ENCODE peak calls at places on chromosome 3, in five cellular contexts. R is left ventricle myocardium superior, K is frontal cortex, S is T-helper 2 cell, H is anterior cingulate cortex. C is an unnamed sample.

GRCh38 chr3:155809181-155809580 is 3.1 kb upstream of the C3orf33 start:
- DNase-seq in R (no peak), K (no peak), S (no peak), H (no peak), C (no peak)

GRCh38 chr3:127803619-127804018 is 18.7 kb downstream of the MGLL start:
- DNase-seq in R (no peak), K (no peak), S (no peak), H (no peak), C (no peak)

GRCh38 chr3:158103131-158103955 is 2.9 kb downstream of the SHOX2 start:
- DNase-seq in R (peak; percentile 51), K (peak; percentile 23), S (no peak), H (no peak), C (no peak)

GRCh38 chr3:66092175-66092990 is 53.7 kb upstream of the MAGI1 start:
- DNase-seq in R (no peak), K (no peak), S (no peak), H (no peak), C (no peak)

GRCh38 chr3:107061466-107061865 is 315.8 kb upstream of the CCDC54 start:
- DNase-seq in R (no peak), K (no peak), S (no peak), H (no peak), C (no peak)

GRCh38 chr3:197350446-197350845 is 52.0 kb upstream of the DLG1 start:
- DNase-seq in R (no peak), K (no peak), S (no peak), H (no peak), C (no peak)

GRCh38 chr3:126103121-126104027 is 19.4 kb upstream of the SLC41A3 start:
- DNase-seq in R (no peak), K (no peak), S (no peak), H (no peak), C (no peak)

GRCh38 chr3:140501054-140501769 is 176.7 kb upstream of the TRIM42 start:
- DNase-seq in R (no peak), K (no peak), S (no peak), H (no peak), C (no peak)

GRCh38 chr3:119627461-119627860 is 29.8 kb downstream of the PLA1A start:
- DNase-seq in R (no peak), K (no peak), S (peak; percentile 56), H (no peak), C (no peak)

C was measured in D721Med.